ENCODE peak calls at places on chromosome 6, in nine cellular contexts. L is MM.1S, R is stromal cell of bone marrow, I is nucleus accumbens, B is HAP-1, Q is neural crest cell, G is epithelial cell of proximal tubule, S is left cardiac atrium, Z is tibial nerve. K is an unnamed sample.

GRCh38 chr6:146312606-146313005 is 231.0 kb upstream of the RAB32 start:
- DNase-seq in L (no peak), R (no peak), I (no peak), B (no peak), Q (no peak), G (no peak), S (no peak), Z (no peak), K (no peak)

GRCh38 chr6:45541934-45542333 is 164.2 kb upstream of the SUPT3H start:
- DNase-seq in L (no peak), R (no peak), I (no peak), B (no peak), Q (no peak), G (no peak), S (no peak), Z (no peak), K (no peak)

GRCh38 chr6:158402184-158402583 is 89.9 kb downstream of the TULP4 start:
- DNase-seq in L (no peak), R (no peak), I (no peak), B (no peak), Q (no peak), G (no peak), S (no peak), Z (no peak), K (no peak)

GRCh38 chr6:47016236-47016635 is 25.9 kb downstream of the ADGRF1 start:
- DNase-seq in L (no peak), R (no peak), I (no peak), B (no peak), Q (no peak), G (no peak), S (no peak), Z (no peak), K (no peak)

GRCh38 chr6:149043476-149044130 is 273.9 kb upstream of the TAB2 start:
- DNase-seq in L (no peak), R (no peak), I (no peak), B (no peak), Q (peak), G (no peak), S (no peak), Z (no peak), K (no peak)

GRCh38 chr6:41586564-41586963 is 40.4 kb downstream of the FOXP4 start:
- DNase-seq in L (no peak), R (no peak), I (peak), B (no peak), Q (no peak), G (no peak), S (no peak), Z (no peak), K (peak)

GRCh38 chr6:38634518-38634917 is 5.2 kb downstream of the BTBD9 start:
- DNase-seq in L (no peak), R (no peak), I (no peak), B (no peak), Q (no peak), G (no peak), S (no peak), Z (no peak), K (no peak)

GRCh38 chr6:34513628-34514027 is 42.5 kb downstream of the SPDEF start:
- DNase-seq in L (no peak), R (no peak), I (no peak), B (no peak), Q (no peak), G (no peak), S (no peak), Z (no peak), K (no peak)

GRCh38 chr6:29200767-29201662 is 30.3 kb downstream of the OR2J2 start:
- DNase-seq in L (no peak), R (no peak), I (no peak), B (no peak), Q (no peak), G (no peak), S (no peak), Z (no peak), K (no peak)

GRCh38 chr6:148179786-148180185 is 162.9 kb upstream of the SASH1 start:
- DNase-seq in L (no peak), R (no peak), I (no peak), B (peak), Q (peak), G (no peak), S (no peak), Z (no peak), K (no peak)

GRCh38 chr6:79559706-79560105 is 22.5 kb upstream of the LCA5 start:
- DNase-seq in L (no peak), R (no peak), I (no peak), B (no peak), Q (no peak), G (no peak), S (no peak), Z (no peak), K (no peak)

GRCh38 chr6:102488729-102489128 is 1095.2 kb downstream of the GRIK2 start:
- DNase-seq in L (no peak), R (no peak), I (no peak), B (no peak), Q (no peak), G (no peak), S (no peak), Z (no peak), K (no peak)

GRCh38 chr6:73290435-73290834 is 27.4 kb upstream of the KHDC1 start:
- DNase-seq in L (no peak), R (peak), I (no peak), B (no peak), Q (no peak), G (no peak), S (no peak), Z (no peak), K (no peak)